ENCODE peak calls at places on chromosomes 7 and 10, in five cellular contexts. Z is HEK293T; N is stimulated activated CD4-positive, alpha-beta T cell treated with anti-CD3 and anti-CD28 coated beads, Interleukin-1b, Interleukin-23, amount 100 ng/mL, for 48 hours; H is M059J; Q is EL. X is an unnamed sample.

GRCh38 chr10:70052462-70053211 is at the start of gene MACROH2A2:
- DNase-seq in Z (peak), N (peak), H (peak), Q (peak), X (peak)

GRCh38 chr10:43252166-43252784 is 14.6 kb downstream of the RASGEF1A start:
- DNase-seq in Z (no peak), N (no peak), H (no peak), Q (no peak), X (no peak)

GRCh38 chr7:47484923-47485639 is 96.8 kb downstream of the TNS3 start:
- DNase-seq in Z (no peak), N (no peak), H (no peak), Q (no peak), X (no peak)

GRCh38 chr7:32536585-32536984 is 41.3 kb downstream of the AVL9 start:
- DNase-seq in Z (no peak), N (no peak), H (peak), Q (peak), X (no peak)

GRCh38 chr10:33279276-33279675 is 55.2 kb downstream of the NRP1 start:
- DNase-seq in Z (no peak), N (no peak), H (no peak), Q (peak), X (no peak)

GRCh38 chr7:1127001-1127400 is 33.0 kb downstream of the ZFAND2A start:
- DNase-seq in Z (no peak), N (no peak), H (no peak), Q (no peak), X (no peak)

GRCh38 chr10:102227050-102227449 is 951 bp downstream of the ELOVL3 start:
- DNase-seq in Z (no peak), N (no peak), H (peak), Q (peak), X (no peak)

GRCh38 chr10:85262992-85263391 is 934.6 kb downstream of the CCSER2 start:
- DNase-seq in Z (no peak), N (no peak), H (no peak), Q (no peak), X (no peak)

GRCh38 chr10:85618841-85619240 is 747.8 kb downstream of the GRID1 start:
- DNase-seq in Z (no peak), N (no peak), H (no peak), Q (no peak), X (no peak)

GRCh38 chr7:72793791-72794190 is 34.2 kb downstream of the TYW1B start:
- DNase-seq in Z (no peak), N (no peak), H (no peak), Q (no peak), X (no peak)

GRCh38 chr7:118195837-118196474 is 12.0 kb downstream of the LSM8 start:
- DNase-seq in Z (peak), N (peak), H (peak), Q (peak), X (peak)

GRCh38 chr7:116802784-116803183 is 59.6 kb upstream of the CAPZA2 start:
- DNase-seq in Z (peak), N (peak), H (peak), Q (peak), X (no peak)

GRCh38 chr10:132685121-132685891 is 100.6 kb downstream of the NKX6-2 start:
- DNase-seq in Z (no peak), N (peak), H (peak), Q (peak), X (peak)

GRCh38 chr7:5545529-5545928 is 121.9 kb upstream of the TNRC18 start:
- DNase-seq in Z (no peak), N (no peak), H (no peak), Q (no peak), X (no peak)

X was measured in prostate gland.